ENCODE peak calls at places on chromosome 11, in seven cellular contexts. One of them, this sample, is unnamed.
A peak's percentile ranks its signal among the peaks of the same experiment; 100 is the strongest.

GRCh38 chr11:131893103-131893502 is 522.7 kb downstream of the NTM start:
- DNase-seq in neuronal stem cell: no peak
- DNase-seq in PC-3: no peak
- DNase-seq in HCT116: no peak
- DNase-seq in mesenchymal stem cell: no peak
- DNase-seq in GM23338: no peak
- DNase-seq in fibroblast of lung: no peak
- DNase-seq in this sample: no peak

GRCh38 chr11:46047520-46047919 is 73.7 kb downstream of the PHF21A start:
- DNase-seq in neuronal stem cell: no peak
- DNase-seq in PC-3: peak; percentile 18
- DNase-seq in HCT116: no peak
- DNase-seq in mesenchymal stem cell: no peak
- DNase-seq in GM23338: no peak
- DNase-seq in fibroblast of lung: peak; percentile 21
- DNase-seq in this sample: no peak

GRCh38 chr11:4699697-4700435 is 2.2 kb upstream of the OR51E2 start:
- DNase-seq in neuronal stem cell: no peak
- DNase-seq in PC-3: no peak
- DNase-seq in HCT116: no peak
- DNase-seq in mesenchymal stem cell: no peak
- DNase-seq in GM23338: no peak
- DNase-seq in fibroblast of lung: no peak
- DNase-seq in this sample: no peak

GRCh38 chr11:72937439-72937838 is 123.2 kb downstream of the ATG16L2 start:
- DNase-seq in neuronal stem cell: no peak
- DNase-seq in PC-3: no peak
- DNase-seq in HCT116: no peak
- DNase-seq in mesenchymal stem cell: no peak
- DNase-seq in GM23338: no peak
- DNase-seq in fibroblast of lung: no peak
- DNase-seq in this sample: no peak

GRCh38 chr11:134856371-134856971 is 444.4 kb upstream of the B3GAT1 start:
- DNase-seq in neuronal stem cell: no peak
- DNase-seq in PC-3: no peak
- DNase-seq in HCT116: no peak
- DNase-seq in mesenchymal stem cell: no peak
- DNase-seq in GM23338: no peak
- DNase-seq in fibroblast of lung: no peak
- DNase-seq in this sample: no peak

GRCh38 chr11:88806410-88806809 is 259.4 kb downstream of the GRM5 start:
- DNase-seq in neuronal stem cell: no peak
- DNase-seq in PC-3: no peak
- DNase-seq in HCT116: no peak
- DNase-seq in mesenchymal stem cell: no peak
- DNase-seq in GM23338: no peak
- DNase-seq in fibroblast of lung: no peak
- DNase-seq in this sample: no peak

GRCh38 chr11:26572770-26573402 is 823 bp upstream of the MUC15 start:
- DNase-seq in neuronal stem cell: peak; percentile 8
- DNase-seq in PC-3: no peak
- DNase-seq in HCT116: no peak
- DNase-seq in mesenchymal stem cell: no peak
- DNase-seq in GM23338: peak; percentile 52
- DNase-seq in fibroblast of lung: no peak
- DNase-seq in this sample: no peak

GRCh38 chr11:74739546-74740270 is 8.5 kb upstream of the CHRDL2 start:
- DNase-seq in neuronal stem cell: no peak
- DNase-seq in PC-3: peak; percentile 90
- DNase-seq in HCT116: peak; percentile 41
- DNase-seq in mesenchymal stem cell: peak; percentile 74
- DNase-seq in GM23338: peak; percentile 90
- DNase-seq in fibroblast of lung: peak; percentile 45
- DNase-seq in this sample: peak; percentile 66

GRCh38 chr11:106827687-106828086 is 190.6 kb downstream of the GUCY1A2 start:
- DNase-seq in neuronal stem cell: no peak
- DNase-seq in PC-3: no peak
- DNase-seq in HCT116: no peak
- DNase-seq in mesenchymal stem cell: no peak
- DNase-seq in GM23338: no peak
- DNase-seq in fibroblast of lung: no peak
- DNase-seq in this sample: no peak

GRCh38 chr11:6057452-6057851 is 26.9 kb upstream of the OR56A1 start:
- DNase-seq in neuronal stem cell: no peak
- DNase-seq in PC-3: no peak
- DNase-seq in HCT116: no peak
- DNase-seq in mesenchymal stem cell: no peak
- DNase-seq in GM23338: no peak
- DNase-seq in fibroblast of lung: no peak
- DNase-seq in this sample: no peak

GRCh38 chr11:125241104-125241503 is 76.6 kb downstream of the PKNOX2 start:
- DNase-seq in neuronal stem cell: no peak
- DNase-seq in PC-3: no peak
- DNase-seq in HCT116: no peak
- DNase-seq in mesenchymal stem cell: no peak
- DNase-seq in GM23338: no peak
- DNase-seq in fibroblast of lung: no peak
- DNase-seq in this sample: no peak

GRCh38 chr11:47259178-47259977 is 1.6 kb downstream of the NR1H3 start:
- DNase-seq in neuronal stem cell: no peak
- DNase-seq in PC-3: peak; percentile 82
- DNase-seq in HCT116: no peak
- DNase-seq in mesenchymal stem cell: peak; percentile 65
- DNase-seq in GM23338: peak; percentile 87
- DNase-seq in fibroblast of lung: no peak
- DNase-seq in this sample: peak; percentile 89

GRCh38 chr11:125153837-125154236 is 10.7 kb upstream of the PKNOX2 start:
- DNase-seq in neuronal stem cell: no peak
- DNase-seq in PC-3: no peak
- DNase-seq in HCT116: no peak
- DNase-seq in mesenchymal stem cell: no peak
- DNase-seq in GM23338: no peak
- DNase-seq in fibroblast of lung: no peak
- DNase-seq in this sample: no peak

GRCh38 chr11:64762916-64763803 is 3.4 kb upstream of the PYGM start:
- DNase-seq in neuronal stem cell: no peak
- DNase-seq in PC-3: no peak
- DNase-seq in HCT116: no peak
- DNase-seq in mesenchymal stem cell: peak; percentile 49
- DNase-seq in GM23338: peak; percentile 65
- DNase-seq in fibroblast of lung: peak; percentile 83
- DNase-seq in this sample: no peak

GRCh38 chr11:31841435-31841834 is 30.3 kb upstream of the PAX6 start:
- DNase-seq in neuronal stem cell: no peak
- DNase-seq in PC-3: no peak
- DNase-seq in HCT116: no peak
- DNase-seq in mesenchymal stem cell: no peak
- DNase-seq in GM23338: no peak
- DNase-seq in fibroblast of lung: no peak
- DNase-seq in this sample: no peak

GRCh38 chr11:102564110-102564509 is 33.6 kb upstream of the MMP7 start:
- DNase-seq in neuronal stem cell: no peak
- DNase-seq in PC-3: peak; percentile 99
- DNase-seq in HCT116: peak; percentile 74
- DNase-seq in mesenchymal stem cell: peak; percentile 75
- DNase-seq in GM23338: no peak
- DNase-seq in fibroblast of lung: peak; percentile 84
- DNase-seq in this sample: peak; percentile 96

GRCh38 chr11:61149624-61150615 is 11.3 kb downstream of the VPS37C start:
- DNase-seq in neuronal stem cell: no peak
- DNase-seq in PC-3: peak; percentile 54
- DNase-seq in HCT116: no peak
- DNase-seq in mesenchymal stem cell: peak; percentile 87
- DNase-seq in GM23338: peak; percentile 64
- DNase-seq in fibroblast of lung: no peak
- DNase-seq in this sample: peak; percentile 87

GRCh38 chr11:11279956-11280689 is 72.9 kb downstream of the CSNK2A3 start:
- DNase-seq in neuronal stem cell: no peak
- DNase-seq in PC-3: peak; percentile 53
- DNase-seq in HCT116: no peak
- DNase-seq in mesenchymal stem cell: peak; percentile 84
- DNase-seq in GM23338: peak; percentile 26
- DNase-seq in fibroblast of lung: peak; percentile 18
- DNase-seq in this sample: no peak

GRCh38 chr11:131370901-131371790 is 731 bp downstream of the NTM start:
- DNase-seq in neuronal stem cell: no peak
- DNase-seq in PC-3: no peak
- DNase-seq in HCT116: no peak
- DNase-seq in mesenchymal stem cell: no peak
- DNase-seq in GM23338: no peak
- DNase-seq in fibroblast of lung: no peak
- DNase-seq in this sample: no peak

GRCh38 chr11:34788642-34789041 is 127.5 kb downstream of the APIP start:
- DNase-seq in neuronal stem cell: no peak
- DNase-seq in PC-3: no peak
- DNase-seq in HCT116: no peak
- DNase-seq in mesenchymal stem cell: no peak
- DNase-seq in GM23338: no peak
- DNase-seq in fibroblast of lung: no peak
- DNase-seq in this sample: no peak

GRCh38 chr11:74755395-74755995 is 6.8 kb downstream of the RNF169 start:
- DNase-seq in neuronal stem cell: no peak
- DNase-seq in PC-3: no peak
- DNase-seq in HCT116: no peak
- DNase-seq in mesenchymal stem cell: peak; percentile 44
- DNase-seq in GM23338: peak; percentile 66
- DNase-seq in fibroblast of lung: peak; percentile 29
- DNase-seq in this sample: no peak

GRCh38 chr11:46640034-46640788 is 22.9 kb downstream of the ATG13 start:
- DNase-seq in neuronal stem cell: no peak
- DNase-seq in PC-3: no peak
- DNase-seq in HCT116: no peak
- DNase-seq in mesenchymal stem cell: no peak
- DNase-seq in GM23338: no peak
- DNase-seq in fibroblast of lung: no peak
- DNase-seq in this sample: no peak

GRCh38 chr11:74672956-74673895 is 58.0 kb downstream of the CHRDL2 start:
- DNase-seq in neuronal stem cell: no peak
- DNase-seq in PC-3: peak; percentile 94
- DNase-seq in HCT116: no peak
- DNase-seq in mesenchymal stem cell: peak; percentile 95
- DNase-seq in GM23338: no peak
- DNase-seq in fibroblast of lung: peak; percentile 97
- DNase-seq in this sample: peak; percentile 87

GRCh38 chr11:120043323-120043945 is 94.5 kb downstream of the TRIM29 start:
- DNase-seq in neuronal stem cell: no peak
- DNase-seq in PC-3: no peak
- DNase-seq in HCT116: no peak
- DNase-seq in mesenchymal stem cell: no peak
- DNase-seq in GM23338: no peak
- DNase-seq in fibroblast of lung: no peak
- DNase-seq in this sample: no peak

GRCh38 chr11:64501500-64502427 is 89.3 kb upstream of the SLC22A12 start:
- DNase-seq in neuronal stem cell: no peak
- DNase-seq in PC-3: no peak
- DNase-seq in HCT116: no peak
- DNase-seq in mesenchymal stem cell: no peak
- DNase-seq in GM23338: no peak
- DNase-seq in fibroblast of lung: no peak
- DNase-seq in this sample: no peak

GRCh38 chr11:121420398-121420797 is 31.7 kb upstream of the SORL1 start:
- DNase-seq in neuronal stem cell: no peak
- DNase-seq in PC-3: no peak
- DNase-seq in HCT116: no peak
- DNase-seq in mesenchymal stem cell: no peak
- DNase-seq in GM23338: no peak
- DNase-seq in fibroblast of lung: no peak
- DNase-seq in this sample: no peak

GRCh38 chr11:106087815-106088435 is 10.5 kb downstream of the AASDHPPT start:
- DNase-seq in neuronal stem cell: peak; percentile 40
- DNase-seq in PC-3: peak; percentile 83
- DNase-seq in HCT116: peak; percentile 33
- DNase-seq in mesenchymal stem cell: peak; percentile 70
- DNase-seq in GM23338: peak; percentile 63
- DNase-seq in fibroblast of lung: peak; percentile 47
- DNase-seq in this sample: peak; percentile 54

GRCh38 chr11:109522116-109522755 is 100.2 kb downstream of the C11orf87 start:
- DNase-seq in neuronal stem cell: no peak
- DNase-seq in PC-3: no peak
- DNase-seq in HCT116: no peak
- DNase-seq in mesenchymal stem cell: no peak
- DNase-seq in GM23338: no peak
- DNase-seq in fibroblast of lung: no peak
- DNase-seq in this sample: no peak
- H3K4me2 ChIP-seq in neuronal stem cell: no peak overlapping the region
- H3K4me2 ChIP-seq in PC-3: no peak overlapping the region
- H3K4me2 ChIP-seq in HCT116: no peak overlapping the region
- H3K4me2 ChIP-seq in mesenchymal stem cell: no peak overlapping the region
- H3K4me2 ChIP-seq in GM23338: no peak overlapping the region
- H3K4me2 ChIP-seq in fibroblast of lung: no peak overlapping the region
- H3K4me2 ChIP-seq in this sample: no peak overlapping the region

GRCh38 chr11:117547188-117547831 is 219.7 kb downstream of the CEP164 start:
- DNase-seq in neuronal stem cell: no peak
- DNase-seq in PC-3: no peak
- DNase-seq in HCT116: no peak
- DNase-seq in mesenchymal stem cell: no peak
- DNase-seq in GM23338: peak; percentile 43
- DNase-seq in fibroblast of lung: no peak
- DNase-seq in this sample: no peak
- H3K4me2 ChIP-seq in neuronal stem cell: no peak overlapping the region
- H3K4me2 ChIP-seq in PC-3: no peak overlapping the region
- H3K4me2 ChIP-seq in HCT116: no peak overlapping the region
- H3K4me2 ChIP-seq in mesenchymal stem cell: no peak overlapping the region
- H3K4me2 ChIP-seq in GM23338: peak overlapping the region; percentile 74
- H3K4me2 ChIP-seq in fibroblast of lung: no peak overlapping the region
- H3K4me2 ChIP-seq in this sample: no peak overlapping the region

DNA sequence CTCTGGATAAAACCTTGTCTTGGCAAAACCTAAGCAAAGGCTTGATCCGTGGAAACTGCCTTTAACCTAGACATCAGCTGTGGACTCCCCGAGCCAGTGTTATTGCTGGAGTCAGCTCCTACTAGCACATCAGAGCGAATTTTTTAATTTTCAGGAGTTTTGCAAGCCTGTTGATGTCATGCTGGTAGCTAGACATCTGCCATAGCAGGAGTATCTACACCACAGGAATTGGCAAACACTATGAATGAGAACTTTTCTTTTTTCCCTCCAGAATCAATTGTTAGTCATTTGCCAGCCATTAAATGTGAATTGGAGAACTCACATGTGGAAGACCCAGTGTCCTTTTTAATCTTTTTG is 201.2 kb downstream of the NAV2 start:
- DNase-seq in neuronal stem cell: no peak
- DNase-seq in PC-3: no peak
- DNase-seq in HCT116: no peak
- DNase-seq in mesenchymal stem cell: no peak
- DNase-seq in GM23338: no peak
- DNase-seq in fibroblast of lung: no peak
- DNase-seq in this sample: no peak
- H3K4me2 ChIP-seq in neuronal stem cell: no peak overlapping the region
- H3K4me2 ChIP-seq in PC-3: no peak overlapping the region
- H3K4me2 ChIP-seq in HCT116: no peak overlapping the region
- H3K4me2 ChIP-seq in mesenchymal stem cell: no peak overlapping the region
- H3K4me2 ChIP-seq in GM23338: peak overlapping the region; percentile 10
- H3K4me2 ChIP-seq in fibroblast of lung: no peak overlapping the region
- H3K4me2 ChIP-seq in this sample: no peak overlapping the region

DNA sequence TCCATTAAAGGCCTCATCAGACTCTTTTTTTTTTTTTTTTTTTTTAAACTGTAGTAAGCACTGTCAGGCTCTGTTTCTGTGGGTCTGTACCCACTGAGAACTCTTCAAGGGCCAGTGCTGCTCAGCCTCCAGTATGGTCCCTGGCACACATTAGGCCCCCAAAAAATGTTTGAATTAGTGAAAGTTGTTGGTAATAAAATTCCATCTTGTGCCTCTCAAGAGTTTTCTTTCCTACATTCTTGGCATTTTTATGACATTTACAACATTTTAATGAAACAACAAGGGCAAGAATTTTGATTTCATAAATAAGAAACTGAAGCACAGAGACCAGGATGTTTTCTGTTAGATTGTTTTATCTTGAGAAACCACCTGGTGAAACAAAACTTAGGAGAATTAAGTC is 104.3 kb downstream of the TEAD1 start:
- DNase-seq in neuronal stem cell: no peak
- DNase-seq in PC-3: no peak
- DNase-seq in HCT116: no peak
- DNase-seq in mesenchymal stem cell: no peak
- DNase-seq in GM23338: no peak
- DNase-seq in fibroblast of lung: no peak
- DNase-seq in this sample: no peak
- H3K4me2 ChIP-seq in neuronal stem cell: no peak overlapping the region
- H3K4me2 ChIP-seq in PC-3: no peak overlapping the region
- H3K4me2 ChIP-seq in HCT116: no peak overlapping the region
- H3K4me2 ChIP-seq in mesenchymal stem cell: no peak overlapping the region
- H3K4me2 ChIP-seq in GM23338: no peak overlapping the region
- H3K4me2 ChIP-seq in fibroblast of lung: no peak overlapping the region
- H3K4me2 ChIP-seq in this sample: no peak overlapping the region